ENCODE peak calls at places on chromosomes 6 and 20, in five cellular contexts. One of them, this sample, is unnamed.

GRCh38 chr6:149990672-149991402 is 27.1 kb downstream of the ULBP1 start:
- DNase-seq in HCT116: no peak
- DNase-seq in H1: peak; percentile 70
- DNase-seq in HepG2: no peak
- DNase-seq in K562: no peak
- DNase-seq in this sample: no peak

GRCh38 chr6:92690997-92691599 is 728.3 kb downstream of the EPHA7 start:
- DNase-seq in HCT116: no peak
- DNase-seq in H1: no peak
- DNase-seq in HepG2: no peak
- DNase-seq in K562: no peak
- DNase-seq in this sample: no peak

GRCh38 chr6:38153076-38153475 is 333.5 kb downstream of the ZFAND3 start:
- DNase-seq in HCT116: no peak
- DNase-seq in H1: no peak
- DNase-seq in HepG2: no peak
- DNase-seq in K562: no peak
- DNase-seq in this sample: no peak

GRCh38 chr20:58044286-58044685 is 184.2 kb downstream of the ANKRD60 start:
- DNase-seq in HCT116: no peak
- DNase-seq in H1: peak; percentile 16
- DNase-seq in HepG2: no peak
- DNase-seq in K562: no peak
- DNase-seq in this sample: no peak

GRCh38 chr20:45111799-45112471 is 3.0 kb downstream of the WFDC5 start:
- DNase-seq in HCT116: no peak
- DNase-seq in H1: peak; percentile 75
- DNase-seq in HepG2: peak; percentile 56
- DNase-seq in K562: peak; percentile 48
- DNase-seq in this sample: no peak

GRCh38 chr6:24802271-24803059 is 3.7 kb upstream of the ARMH2 start:
- DNase-seq in HCT116: no peak
- DNase-seq in H1: no peak
- DNase-seq in HepG2: peak; percentile 61
- DNase-seq in K562: no peak
- DNase-seq in this sample: no peak

GRCh38 chr20:51125774-51126173 is 102.9 kb upstream of the KCNG1 start:
- DNase-seq in HCT116: no peak
- DNase-seq in H1: no peak
- DNase-seq in HepG2: no peak
- DNase-seq in K562: no peak
- DNase-seq in this sample: no peak

GRCh38 chr6:98839788-98840361 is 5.5 kb downstream of the POU3F2 start:
- DNase-seq in HCT116: no peak
- DNase-seq in H1: no peak
- DNase-seq in HepG2: peak; percentile 27
- DNase-seq in K562: no peak
- DNase-seq in this sample: no peak

GRCh38 chr20:11891827-11892521 is 25.7 kb upstream of the BTBD3 start:
- DNase-seq in HCT116: peak; percentile 66
- DNase-seq in H1: peak; percentile 77
- DNase-seq in HepG2: peak; percentile 89
- DNase-seq in K562: peak; percentile 57
- DNase-seq in this sample: peak; percentile 17

GRCh38 chr6:161439093-161439492 is 165.2 kb upstream of the AGPAT4 start:
- DNase-seq in HCT116: peak; percentile 40
- DNase-seq in H1: no peak
- DNase-seq in HepG2: no peak
- DNase-seq in K562: peak; percentile 63
- DNase-seq in this sample: no peak

GRCh38 chr20:4195499-4195898 is 180.1 kb upstream of the RNF24 start:
- DNase-seq in HCT116: no peak
- DNase-seq in H1: peak; percentile 77
- DNase-seq in HepG2: peak; percentile 61
- DNase-seq in K562: peak; percentile 43
- DNase-seq in this sample: no peak

DNA sequence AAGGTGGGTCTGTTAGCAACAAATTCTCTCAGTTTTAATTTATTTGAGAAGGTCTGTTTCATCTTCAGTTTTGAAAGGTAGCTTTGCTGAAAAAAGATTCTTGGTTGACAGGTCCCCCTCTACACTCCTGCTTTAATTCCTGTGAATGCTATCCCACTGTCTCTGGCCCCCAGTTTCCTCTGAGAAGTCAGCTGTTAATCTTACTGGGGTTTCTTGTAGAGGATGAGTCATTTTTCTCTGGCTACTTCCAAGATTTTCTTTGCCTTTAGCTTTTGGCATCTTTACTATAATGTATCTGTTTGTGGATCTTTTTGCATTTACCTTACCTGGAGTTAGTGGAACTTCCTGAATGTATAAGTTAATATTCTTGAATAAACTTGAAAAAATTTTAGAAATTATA is 122.7 kb downstream of the MMS22L start:
- DNase-seq in HCT116: no peak
- DNase-seq in H1: no peak
- DNase-seq in HepG2: no peak
- DNase-seq in K562: no peak
- DNase-seq in this sample: no peak
- TF ChIP-seq ZNF274 in HCT116: no peak
- TF ChIP-seq ZNF274 in H1: no peak
- TF ChIP-seq ZNF274 in HepG2: no peak
- TF ChIP-seq ZNF274 in K562: no peak
- TF ChIP-seq ZNF274 in this sample: no peak

GRCh38 chr6:91659881-91660280 is 1073.0 kb upstream of the MAP3K7 start:
- DNase-seq in HCT116: no peak
- DNase-seq in H1: no peak
- DNase-seq in HepG2: no peak
- DNase-seq in K562: no peak
- DNase-seq in this sample: no peak

GRCh38 chr6:91669154-91669903 is 1082.5 kb upstream of the MAP3K7 start:
- DNase-seq in HCT116: no peak
- DNase-seq in H1: no peak
- DNase-seq in HepG2: no peak
- DNase-seq in K562: no peak
- DNase-seq in this sample: no peak

GRCh38 chr6:91667596-91667995 is 1080.7 kb upstream of the MAP3K7 start:
- DNase-seq in HCT116: no peak
- DNase-seq in H1: no peak
- DNase-seq in HepG2: no peak
- DNase-seq in K562: no peak
- DNase-seq in this sample: no peak

GRCh38 chr6:91660893-91661292 is 1074.0 kb upstream of the MAP3K7 start:
- DNase-seq in HCT116: no peak
- DNase-seq in H1: no peak
- DNase-seq in HepG2: no peak
- DNase-seq in K562: no peak
- DNase-seq in this sample: no peak

GRCh38 chr6:91664327-91664959 is 1077.6 kb upstream of the MAP3K7 start:
- DNase-seq in HCT116: no peak
- DNase-seq in H1: no peak
- DNase-seq in HepG2: peak; percentile 1
- DNase-seq in K562: no peak
- DNase-seq in this sample: peak; percentile 4
- TF ChIP-seq ATF3 in HCT116: no peak
- TF ChIP-seq ATF3 in H1: no peak
- TF ChIP-seq ATF3 in HepG2: no peak
- TF ChIP-seq ATF3 in K562: no peak
- TF ChIP-seq ATF3 in this sample: no peak

DNA sequence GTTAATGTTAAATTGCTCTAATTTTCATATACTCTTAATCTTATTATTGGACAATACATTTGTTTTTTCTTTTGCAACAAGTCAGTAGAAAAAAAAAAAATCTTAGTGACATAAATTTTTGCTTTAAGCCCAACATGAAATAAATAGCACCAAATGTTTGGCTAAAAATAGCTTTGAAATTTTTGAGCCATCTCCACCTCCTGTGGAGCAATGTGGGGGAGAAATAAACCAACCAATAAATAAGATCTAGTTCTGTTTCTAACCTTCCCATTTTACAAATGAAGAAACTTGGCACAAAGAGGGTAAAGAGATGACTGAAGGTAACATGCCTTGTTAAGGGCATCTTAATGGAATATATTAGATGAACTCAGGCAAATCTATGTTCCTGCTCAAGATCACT is 91.4 kb downstream of the PRKN start:
- DNase-seq in HCT116: no peak
- DNase-seq in H1: no peak
- DNase-seq in HepG2: no peak
- DNase-seq in K562: no peak
- DNase-seq in this sample: no peak
- TF ChIP-seq ZNF274 in HCT116: no peak
- TF ChIP-seq ZNF274 in H1: no peak
- TF ChIP-seq ZNF274 in HepG2: no peak
- TF ChIP-seq ZNF274 in K562: no peak
- TF ChIP-seq ZNF274 in this sample: no peak

DNA sequence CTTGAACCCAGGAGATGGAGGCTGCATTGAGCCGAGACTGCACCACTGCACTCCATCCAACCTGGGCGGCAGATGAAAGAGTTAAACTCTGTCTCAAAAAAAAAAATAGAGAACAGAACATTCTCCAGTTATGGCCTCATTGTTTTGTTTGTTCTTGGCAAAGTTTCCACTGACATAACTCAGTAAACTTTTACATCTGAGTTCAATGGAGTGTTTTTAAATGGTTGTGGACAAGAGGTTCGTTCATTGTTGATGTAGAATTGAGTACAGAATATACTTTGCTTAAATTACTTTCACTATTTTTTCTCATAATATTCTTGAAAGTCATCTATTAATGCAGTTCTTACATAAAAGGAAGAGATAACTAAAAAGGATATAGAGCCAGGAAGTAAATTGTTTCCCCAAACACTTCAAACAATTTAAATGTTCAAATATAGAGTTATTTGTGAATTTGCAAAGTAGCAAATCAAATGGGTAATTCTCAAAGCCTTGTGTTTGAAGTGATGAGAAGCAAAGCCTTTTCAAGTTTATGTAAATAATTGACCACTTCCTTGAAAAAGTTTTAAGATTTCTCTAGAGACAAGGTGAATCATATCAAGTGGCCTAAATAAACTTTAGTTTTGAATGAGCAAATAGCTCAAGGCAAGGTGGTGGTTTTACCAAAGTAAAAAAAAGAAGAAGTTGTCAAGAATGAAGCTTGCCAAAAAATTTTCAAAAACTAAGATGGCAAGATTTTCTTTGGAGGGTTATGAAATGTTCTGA is 42.4 kb upstream of the IFNGR1 start:
- DNase-seq in HCT116: no peak
- DNase-seq in H1: no peak
- DNase-seq in HepG2: peak; percentile 82
- DNase-seq in K562: no peak
- DNase-seq in this sample: peak; percentile 72
- TF ChIP-seq ATF3 in HCT116: no peak
- TF ChIP-seq ATF3 in H1: no peak
- TF ChIP-seq ATF3 in HepG2: no peak
- TF ChIP-seq ATF3 in K562: no peak
- TF ChIP-seq ATF3 in this sample: no peak

GRCh38 chr6:29011276-29011734 is 6.2 kb upstream of the ZNF311 start:
- DNase-seq in HCT116: no peak
- DNase-seq in H1: peak; percentile 73
- DNase-seq in HepG2: no peak
- DNase-seq in K562: peak; percentile 84
- DNase-seq in this sample: no peak
- TF ChIP-seq ZNF274 in HCT116: no peak
- TF ChIP-seq ZNF274 in H1: no peak
- TF ChIP-seq ZNF274 in HepG2: no peak
- TF ChIP-seq ZNF274 in K562: no peak
- TF ChIP-seq ZNF274 in this sample: no peak